ENCODE peak calls at places on chromosomes 5 and 9, in nine cellular contexts. Q is WERI-Rb-1; I is colonic mucosa; S is ascending aorta; P is CD8-positive, alpha-beta memory T cell; O is sigmoid colon; D is naive thymus-derived CD4-positive, alpha-beta T cell; L is trophoblast cell; U is ovary. B is an unnamed sample.

GRCh38 chr5:56598941-56599340 is 216.4 kb upstream of the MAP3K1 start:
- DNase-seq in Q (no peak), I (no peak), S (no peak), P (no peak), O (no peak), D (no peak), L (no peak), U (no peak), B (no peak)

GRCh38 chr5:58987193-58987592 is 404.3 kb downstream of the RAB3C start:
- DNase-seq in Q (no peak), I (no peak), S (no peak), P (no peak), O (no peak), D (no peak), L (no peak), U (no peak), B (no peak)

GRCh38 chr5:72692273-72692672 is 124.2 kb upstream of the TNPO1 start:
- DNase-seq in Q (no peak), I (no peak), S (no peak), P (no peak), O (no peak), D (no peak), L (no peak), U (no peak), B (no peak)

GRCh38 chr9:125558453-125559084 is 148.4 kb downstream of the MAPKAP1 start:
- DNase-seq in Q (peak; percentile 79), I (peak; percentile 76), S (peak; percentile 72), P (peak; percentile 41), O (peak; percentile 83), D (peak; percentile 54), L (peak; percentile 58), U (no peak), B (peak; percentile 23)

GRCh38 chr9:137031904-137032639 is at the start of gene FUT7:
- DNase-seq in Q (peak; percentile 55), I (peak; percentile 34), S (no peak), P (peak; percentile 36), O (no peak), D (no peak), L (no peak), U (no peak), B (peak; percentile 57)

GRCh38 chr5:132213666-132214065 is 14.0 kb downstream of the P4HA2 start:
- DNase-seq in Q (no peak), I (no peak), S (no peak), P (no peak), O (peak; percentile 56), D (no peak), L (no peak), U (no peak), B (no peak)

GRCh38 chr9:37390759-37391158 is 31.7 kb upstream of the GRHPR start:
- DNase-seq in Q (peak; percentile 45), I (peak; percentile 63), S (no peak), P (peak; percentile 11), O (no peak), D (no peak), L (peak; percentile 50), U (no peak), B (no peak)

GRCh38 chr9:38405841-38406240 is 13.3 kb downstream of the ALDH1B1 start:
- DNase-seq in Q (peak; percentile 34), I (no peak), S (no peak), P (no peak), O (no peak), D (no peak), L (peak; percentile 91), U (no peak), B (no peak)

GRCh38 chr5:157961828-157962390 is 103.0 kb upstream of the CLINT1 start:
- DNase-seq in Q (no peak), I (no peak), S (no peak), P (no peak), O (no peak), D (no peak), L (no peak), U (no peak), B (no peak)

GRCh38 chr9:126376903-126377342 is 50.3 kb downstream of the MVB12B start:
- DNase-seq in Q (no peak), I (no peak), S (no peak), P (no peak), O (no peak), D (no peak), L (no peak), U (no peak), B (no peak)

GRCh38 chr5:138470322-138471285 is 5.3 kb downstream of the EGR1 start:
- DNase-seq in Q (no peak), I (no peak), S (peak; percentile 80), P (no peak), O (no peak), D (no peak), L (no peak), U (no peak), B (no peak)

GRCh38 chr5:87243161-87243877 is 24.4 kb upstream of the RASA1 start:
- DNase-seq in Q (no peak), I (no peak), S (no peak), P (no peak), O (no peak), D (no peak), L (peak; percentile 75), U (no peak), B (no peak)

GRCh38 chr9:4221936-4222335 is 77.9 kb downstream of the GLIS3 start:
- DNase-seq in Q (no peak), I (no peak), S (no peak), P (no peak), O (no peak), D (no peak), L (no peak), U (no peak), B (no peak)

GRCh38 chr5:43294226-43294625 is 19.0 kb downstream of the HMGCS1 start:
- DNase-seq in Q (no peak), I (no peak), S (no peak), P (no peak), O (no peak), D (no peak), L (no peak), U (no peak), B (no peak)

GRCh38 chr5:138093036-138093435 is 9.2 kb downstream of the WNT8A start:
- DNase-seq in Q (no peak), I (no peak), S (no peak), P (peak; percentile 42), O (no peak), D (peak; percentile 67), L (no peak), U (no peak), B (no peak)

GRCh38 chr9:20511680-20512079 is 110.6 kb downstream of the MLLT3 start:
- DNase-seq in Q (no peak), I (no peak), S (no peak), P (no peak), O (no peak), D (no peak), L (no peak), U (no peak), B (no peak)

DNA sequence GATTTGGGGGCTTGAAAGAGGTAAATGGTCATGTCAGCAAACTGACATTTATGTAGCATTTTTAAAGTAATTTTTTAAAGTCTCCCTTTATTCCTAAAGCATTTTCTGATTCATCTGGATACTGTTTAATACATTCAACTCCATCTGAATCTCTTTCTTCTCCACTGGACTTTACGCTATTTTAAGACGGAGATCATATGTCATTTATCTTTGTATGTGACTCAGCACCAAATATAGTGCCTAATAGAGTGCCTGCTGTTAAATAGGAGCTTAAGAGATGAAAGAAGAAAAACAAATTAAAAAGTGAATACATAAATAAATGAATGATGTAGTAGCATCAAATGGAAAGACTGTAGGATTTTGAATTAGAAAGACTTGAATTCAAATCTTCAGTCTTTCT is 548.8 kb upstream of the SMC2 start:
- DNase-seq in Q (no peak), I (no peak), S (no peak), P (no peak), O (no peak), D (no peak), L (no peak), U (no peak), B (no peak)
- H3K27ac ChIP-seq in Q (no peak overlapping the region), I (no peak overlapping the region), S (no peak overlapping the region), P (no peak overlapping the region), O (no peak overlapping the region), D (no peak overlapping the region), L (no peak overlapping the region), U (no peak overlapping the region), B (no peak overlapping the region)

GRCh38 chr9:27368317-27368985 is 71.5 kb upstream of the EQTN start:
- DNase-seq in Q (no peak), I (no peak), S (no peak), P (no peak), O (no peak), D (no peak), L (no peak), U (peak; percentile 69), B (no peak)
- H3K27ac ChIP-seq in Q (no peak overlapping the region), I (peak overlapping the region; percentile 24), S (no peak overlapping the region), P (no peak overlapping the region), O (peak overlapping the region; percentile 34), D (no peak overlapping the region), L (no peak overlapping the region), U (peak overlapping the region; percentile 71), B (no peak overlapping the region)

DNA sequence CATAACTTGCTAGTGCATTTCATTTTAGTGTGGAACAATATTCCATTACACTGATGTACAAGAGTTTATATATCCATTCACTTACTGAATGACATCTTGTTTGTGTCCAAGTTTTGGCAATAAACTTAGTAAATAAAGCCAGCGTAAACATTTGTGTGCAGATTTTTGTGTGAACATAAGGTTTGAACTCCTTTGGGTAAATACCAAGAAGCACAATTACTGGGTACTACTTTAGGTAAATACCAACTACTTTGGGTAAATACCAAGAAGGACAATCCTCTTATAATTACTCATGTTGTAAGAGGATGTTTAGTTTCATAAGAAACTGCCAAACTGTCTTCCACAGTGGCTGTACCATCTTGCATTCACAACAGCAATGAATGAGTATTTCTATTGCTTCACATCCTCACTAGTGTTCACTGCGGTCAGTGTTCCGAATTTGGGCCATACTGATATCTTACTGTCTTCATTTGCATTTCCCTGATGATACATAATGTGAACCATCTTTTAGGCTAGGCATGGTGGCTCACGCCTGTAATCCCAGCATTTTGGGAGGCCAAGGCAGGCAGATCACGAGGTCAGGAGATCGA is 2.3 kb upstream of the SYK start:
- DNase-seq in Q (no peak), I (no peak), S (no peak), P (no peak), O (no peak), D (no peak), L (no peak), U (no peak), B (no peak)
- H3K27ac ChIP-seq in Q (peak overlapping the region; percentile 99), I (no peak overlapping the region), S (no peak overlapping the region), P (no peak overlapping the region), O (no peak overlapping the region), D (no peak overlapping the region), L (no peak overlapping the region), U (no peak overlapping the region), B (no peak overlapping the region)

GRCh38 chr9:2838984-2839367 is 4.9 kb downstream of the PUM3 start:
- DNase-seq in Q (no peak), I (no peak), S (no peak), P (no peak), O (no peak), D (no peak), L (no peak), U (no peak), B (no peak)

GRCh38 chr9:2838356-2838983 is 5.4 kb downstream of the PUM3 start:
- DNase-seq in Q (no peak), I (no peak), S (no peak), P (no peak), O (no peak), D (no peak), L (no peak), U (no peak), B (no peak)

GRCh38 chr9:2833096-2833495 is 10.8 kb downstream of the PUM3 start:
- DNase-seq in Q (no peak), I (no peak), S (no peak), P (no peak), O (no peak), D (no peak), L (no peak), U (no peak), B (no peak)

GRCh38 chr9:2837915-2838314 is 6.0 kb downstream of the PUM3 start:
- DNase-seq in Q (no peak), I (no peak), S (no peak), P (no peak), O (no peak), D (no peak), L (no peak), U (no peak), B (no peak)
- H3K27ac ChIP-seq in Q (no peak overlapping the region), I (peak overlapping the region; percentile 4), S (no peak overlapping the region), P (no peak overlapping the region), O (peak overlapping the region; percentile 50), D (no peak overlapping the region), L (no peak overlapping the region), U (no peak overlapping the region), B (no peak overlapping the region)

B was measured in CD8-positive, alpha-beta T cell.